ENCODE peak calls at places on chromosomes 11 and 22, in five cellular contexts. Y is stimulated activated CD4-positive, alpha-beta T cell treated with anti-CD3 and anti-CD28 coated beads, Interleukin-1b, Interleukin-23, amount 100 ng/mL, for 1 hour; B is adipocyte; A is GM04504; S is GDM1. W is an unnamed sample.

GRCh38 chr11:86035164-86035563 is 33.7 kb downstream of the PICALM start:
- DNase-seq in Y (no peak), B (peak; percentile 21), A (no peak), S (no peak), W (no peak)

GRCh38 chr11:72243567-72244316 is at the start of gene PHOX2A:
- DNase-seq in Y (no peak), B (no peak), A (no peak), S (no peak), W (no peak)

GRCh38 chr11:62142043-62142375 is 18.2 kb downstream of the INCENP start:
- DNase-seq in Y (no peak), B (no peak), A (no peak), S (no peak), W (no peak)

GRCh38 chr11:106917973-106918372 is 100.3 kb downstream of the GUCY1A2 start:
- DNase-seq in Y (no peak), B (peak; percentile 22), A (no peak), S (no peak), W (no peak)

GRCh38 chr11:70542406-70542805 is 144.1 kb downstream of the CTTN start:
- DNase-seq in Y (no peak), B (no peak), A (no peak), S (no peak), W (no peak)

GRCh38 chr11:72338741-72339140 is 94.8 kb upstream of the PHOX2A start:
- DNase-seq in Y (no peak), B (no peak), A (peak; percentile 38), S (no peak), W (peak; percentile 66)

GRCh38 chr11:2796508-2797180 is 88.9 kb downstream of the CDKN1C start:
- DNase-seq in Y (no peak), B (no peak), A (no peak), S (no peak), W (no peak)

GRCh38 chr11:64186205-64187165 is 514 bp downstream of the STIP1 start:
- DNase-seq in Y (no peak), B (peak; percentile 54), A (no peak), S (no peak), W (no peak)

GRCh38 chr11:26323837-26324236 is 8.1 kb upstream of the ANO3 start:
- DNase-seq in Y (no peak), B (no peak), A (no peak), S (no peak), W (no peak)

GRCh38 chr22:20881231-20881630 is 22.4 kb downstream of the SNAP29 start:
- DNase-seq in Y (no peak), B (no peak), A (no peak), S (no peak), W (no peak)

GRCh38 chr11:85961930-85962363 is 106.8 kb downstream of the CCDC83 start:
- DNase-seq in Y (no peak), B (no peak), A (no peak), S (no peak), W (no peak)

GRCh38 chr11:4025248-4025956 is 69.2 kb upstream of the RRM1 start:
- DNase-seq in Y (no peak), B (peak; percentile 87), A (peak; percentile 53), S (no peak), W (peak; percentile 76)